ENCODE peak calls at places on chromosomes 13 and 19, in ten cellular contexts. A is heart right ventricle; C is hepatic stellate cell; L is neuronal stem cell; K is activated CD4-positive, alpha-beta T cell treated with anti-CD3 and anti-CD28 coated beads, Interleukin-2, amount 50 U/mL, for 4 hours; F is MCF 10A; H is iris pigment epithelial cell; T is pancreas; R is left colon; N is hippocampal formation. X is an unnamed sample.

GRCh38 chr19:34124828-34125227 is 47.5 kb upstream of the LSM14A start:
- DNase-seq in A (no peak), C (no peak), L (peak), K (no peak), F (no peak), H (no peak), T (no peak), R (no peak), N (no peak), X (no peak)

GRCh38 chr19:34355201-34355600 is 9.8 kb upstream of the GPI start:
- DNase-seq in A (no peak), C (no peak), L (no peak), K (no peak), F (no peak), H (no peak), T (no peak), R (no peak), N (no peak), X (no peak)

GRCh38 chr13:41407380-41407779 is 50.0 kb upstream of the RGCC start:
- DNase-seq in A (no peak), C (no peak), L (no peak), K (no peak), F (no peak), H (peak), T (no peak), R (no peak), N (no peak), X (no peak)

GRCh38 chr19:46471116-46471733 is at the start of gene PNMA8A:
- DNase-seq in A (peak), C (no peak), L (peak), K (no peak), F (peak), H (peak), T (peak), R (no peak), N (peak), X (peak)

GRCh38 chr19:1651548-1652394 is 644 bp downstream of the TCF3 start:
- DNase-seq in A (no peak), C (peak), L (peak), K (no peak), F (peak), H (peak), T (peak), R (peak), N (no peak), X (no peak)

GRCh38 chr19:1360818-1361461 is 22.8 kb upstream of the NDUFS7 start:
- DNase-seq in A (peak), C (peak), L (no peak), K (no peak), F (peak), H (peak), T (peak), R (no peak), N (peak), X (peak)

GRCh38 chr13:109704771-109705628 is 81.4 kb downstream of the IRS2 start:
- DNase-seq in A (peak), C (no peak), L (no peak), K (no peak), F (peak), H (peak), T (no peak), R (peak), N (no peak), X (peak)

GRCh38 chr19:47447470-47448359 is 24.0 kb downstream of the SLC8A2 start:
- DNase-seq in A (no peak), C (peak), L (peak), K (peak), F (no peak), H (peak), T (peak), R (peak), N (no peak), X (no peak)

GRCh38 chr13:49777746-49778614 is 14.5 kb downstream of the KPNA3 start:
- DNase-seq in A (no peak), C (no peak), L (no peak), K (no peak), F (no peak), H (no peak), T (no peak), R (no peak), N (no peak), X (no peak)

X was measured in cardiac septum.